ENCODE peak calls at places on chromosome 9, in five cellular contexts. Z is brain microvascular endothelial cell, K is foreskin fibroblast, U is GM23338, M is AG09309. C is an unnamed sample.

GRCh38 chr9:13049223-13049622 is 230.3 kb downstream of the MPDZ start:
- DNase-seq in M (no peak), U (peak), K (no peak), Z (no peak), C (no peak)

GRCh38 chr9:128899566-128900322 is 17.8 kb downstream of the LRRC8A start:
- DNase-seq in K (no peak), M (no peak), U (no peak), Z (no peak), C (no peak)

GRCh38 chr9:38388283-38389223 is 3.9 kb upstream of the ALDH1B1 start:
- DNase-seq in M (peak), Z (no peak), U (no peak), K (peak), C (no peak)

GRCh38 chr9:37486256-37486615 is 488 bp downstream of the POLR1E start:
- DNase-seq in Z (no peak), K (no peak), M (no peak), U (no peak), C (no peak)

GRCh38 chr9:89461302-89461701 is 36.6 kb downstream of the SEMA4D start:
- DNase-seq in M (no peak), U (no peak), K (peak), Z (peak), C (peak)

GRCh38 chr9:128943832-128944620 is 3.4 kb downstream of the DOLK start:
- DNase-seq in U (no peak), Z (no peak), M (no peak), K (no peak), C (no peak)

GRCh38 chr9:115220339-115221009 is 102.5 kb upstream of the TNC start:
- DNase-seq in M (no peak), U (no peak), K (no peak), Z (no peak), C (peak)

GRCh38 chr9:74645007-74645639 is 148.0 kb downstream of the RORB start:
- DNase-seq in M (no peak), Z (no peak), U (peak), K (no peak), C (no peak)

GRCh38 chr9:73219985-73220626 is 68.4 kb downstream of the ANXA1 start:
- DNase-seq in U (no peak), M (peak), K (peak), Z (peak), C (no peak)

GRCh38 chr9:111691686-111692329 is 30.4 kb downstream of the GNG10 start:
- DNase-seq in U (peak), Z (no peak), M (peak), K (peak), C (peak)

GRCh38 chr9:71762900-71763653 is 5.2 kb downstream of the CEMIP2 start:
- DNase-seq in M (peak), Z (peak), U (no peak), K (peak), C (no peak)

GRCh38 chr9:7938092-7938491 is 138.5 kb upstream of the DMAC1 start:
- DNase-seq in U (no peak), K (no peak), M (no peak), Z (no peak), C (no peak)

GRCh38 chr9:88476491-88477271 is 58.3 kb upstream of the NXNL2 start:
- DNase-seq in M (peak), Z (peak), K (peak), U (no peak), C (no peak)

GRCh38 chr9:26462213-26462612 is 430.4 kb downstream of the CAAP1 start:
- DNase-seq in U (peak), Z (no peak), M (no peak), K (no peak), C (no peak)

GRCh38 chr9:75932026-75932425 is 41.6 kb downstream of the PCSK5 start:
- DNase-seq in K (no peak), M (no peak), U (no peak), Z (no peak), C (no peak)

GRCh38 chr9:123460091-123460490 is 104.1 kb downstream of the CRB2 start:
- DNase-seq in U (no peak), M (peak), K (no peak), Z (no peak), C (no peak)

GRCh38 chr9:99560561-99560960 is 261.1 kb upstream of the NR4A3 start:
- DNase-seq in M (no peak), K (no peak), Z (no peak), U (no peak), C (no peak)

GRCh38 chr9:14542071-14542470 is 151.2 kb downstream of the ZDHHC21 start:
- DNase-seq in Z (no peak), U (no peak), M (no peak), K (no peak), C (no peak)

GRCh38 chr9:120532475-120532874 is 47.5 kb downstream of the CDK5RAP2 start:
- DNase-seq in Z (peak), U (no peak), K (peak), M (no peak), C (no peak)

GRCh38 chr9:133715295-133715865 is 22.8 kb downstream of the SARDH start:
- DNase-seq in K (no peak), Z (peak), M (no peak), U (no peak), C (no peak)

GRCh38 chr9:6214903-6215302 is 704 bp upstream of the IL33 start:
- DNase-seq in Z (no peak), U (no peak), M (no peak), K (no peak), C (no peak)

GRCh38 chr9:98930792-98931191 is 12.9 kb upstream of the COL15A1 start:
- DNase-seq in K (no peak), M (no peak), Z (no peak), U (no peak), C (no peak)

GRCh38 chr9:107274953-107275422 is 8.1 kb upstream of the RAD23B start:
- DNase-seq in M (peak), Z (peak), K (peak), U (no peak), C (peak)

GRCh38 chr9:122742003-122742402 is at the start of gene OR1L6:
- DNase-seq in Z (no peak), M (no peak), U (no peak), K (no peak), C (no peak)

GRCh38 chr9:119044801-119045200 is 324.4 kb downstream of the BRINP1 start:
- DNase-seq in U (no peak), Z (no peak), K (no peak), M (no peak), C (no peak)

GRCh38 chr9:82961504-82962125 is 101.3 kb downstream of the RASEF start:
- DNase-seq in M (peak), K (peak), U (peak), Z (peak), C (peak)

GRCh38 chr9:97176206-97176605 is 131.3 kb upstream of the CCDC180 start:
- DNase-seq in Z (no peak), U (no peak), K (no peak), M (no peak), C (no peak)

GRCh38 chr9:121612511-121612998 is 38.9 kb upstream of the DAB2IP start:
- DNase-seq in K (no peak), Z (no peak), M (no peak), U (no peak), C (no peak)

GRCh38 chr9:115930472-115930871 is 223.1 kb upstream of the PAPPA start:
- DNase-seq in M (no peak), K (no peak), U (no peak), Z (no peak), C (no peak)

GRCh38 chr9:98884849-98885248 is 58.9 kb upstream of the COL15A1 start:
- DNase-seq in M (no peak), Z (no peak), K (no peak), U (no peak), C (no peak)

GRCh38 chr9:19999491-20000057 is 210.7 kb upstream of the SLC24A2 start:
- DNase-seq in Z (peak), K (peak), U (no peak), M (peak), C (no peak)

GRCh38 chr9:73896061-73896460 is 601.1 kb upstream of the RORB start:
- DNase-seq in K (no peak), M (no peak), Z (no peak), U (no peak), C (no peak)

GRCh38 chr9:70218767-70219166 is 40.0 kb upstream of the SMC5 start:
- DNase-seq in U (no peak), M (peak), Z (no peak), K (peak), C (peak)

GRCh38 chr9:126719677-126720435 is 85.0 kb upstream of the ZBTB43 start:
- DNase-seq in M (no peak), K (no peak), U (peak), Z (peak), C (no peak)

GRCh38 chr9:131290767-131291370 is 1.3 kb downstream of the PLPP7 start:
- DNase-seq in Z (no peak), K (no peak), M (no peak), U (no peak), C (no peak)
- H3K4me3 ChIP-seq in Z (no peak), K (peak), M (peak), U (no peak), C (no peak)

GRCh38 chr9:132594412-132594811 is 12.0 kb downstream of the BARHL1 start:
- DNase-seq in Z (no peak), K (no peak), M (no peak), U (no peak), C (no peak)

GRCh38 chr9:132592451-132592850 is 10.0 kb downstream of the BARHL1 start:
- DNase-seq in Z (no peak), U (peak), K (no peak), M (no peak), C (no peak)

GRCh38 chr9:132595319-132595718 is 12.9 kb downstream of the BARHL1 start:
- DNase-seq in U (no peak), K (no peak), Z (no peak), M (no peak), C (no peak)

GRCh38 chr9:132597073-132597775 is 14.8 kb downstream of the BARHL1 start:
- DNase-seq in Z (peak), K (no peak), U (no peak), M (no peak), C (no peak)

GRCh38 chr9:132596200-132596599 is 13.8 kb downstream of the BARHL1 start:
- DNase-seq in U (no peak), Z (no peak), K (no peak), M (no peak), C (no peak)
- H3K4me3 ChIP-seq in U (no peak), Z (no peak), K (no peak), M (no peak), C (no peak)

GRCh38 chr9:94553029-94553938 is 1.6 kb upstream of the PCAT7 start:
- DNase-seq in M (no peak), Z (no peak), U (peak), K (no peak), C (no peak)

GRCh38 chr9:94554439-94555331 is at the start of gene PCAT7:
- DNase-seq in K (peak), U (peak), M (no peak), Z (peak), C (no peak)

GRCh38 chr9:94554078-94554438 is 825 bp upstream of the PCAT7 start:
- DNase-seq in M (no peak), Z (no peak), K (no peak), U (no peak), C (no peak)
- H3K4me3 ChIP-seq in M (no peak), Z (no peak), K (no peak), U (peak), C (no peak)

GRCh38 chr9:127720031-127720864 is 4.4 kb downstream of the TTC16 start:
- DNase-seq in Z (no peak), K (no peak), U (no peak), M (no peak), C (no peak)
- H3K4me3 ChIP-seq in Z (no peak), K (no peak), U (no peak), M (no peak), C (no peak)

GRCh38 chr9:2493106-2493505 is 128.5 kb upstream of the VLDLR start:
- DNase-seq in U (no peak), Z (no peak), K (peak), M (no peak), C (peak)
- H3K4me3 ChIP-seq in U (no peak), Z (no peak), K (no peak), M (no peak), C (no peak)

DNA sequence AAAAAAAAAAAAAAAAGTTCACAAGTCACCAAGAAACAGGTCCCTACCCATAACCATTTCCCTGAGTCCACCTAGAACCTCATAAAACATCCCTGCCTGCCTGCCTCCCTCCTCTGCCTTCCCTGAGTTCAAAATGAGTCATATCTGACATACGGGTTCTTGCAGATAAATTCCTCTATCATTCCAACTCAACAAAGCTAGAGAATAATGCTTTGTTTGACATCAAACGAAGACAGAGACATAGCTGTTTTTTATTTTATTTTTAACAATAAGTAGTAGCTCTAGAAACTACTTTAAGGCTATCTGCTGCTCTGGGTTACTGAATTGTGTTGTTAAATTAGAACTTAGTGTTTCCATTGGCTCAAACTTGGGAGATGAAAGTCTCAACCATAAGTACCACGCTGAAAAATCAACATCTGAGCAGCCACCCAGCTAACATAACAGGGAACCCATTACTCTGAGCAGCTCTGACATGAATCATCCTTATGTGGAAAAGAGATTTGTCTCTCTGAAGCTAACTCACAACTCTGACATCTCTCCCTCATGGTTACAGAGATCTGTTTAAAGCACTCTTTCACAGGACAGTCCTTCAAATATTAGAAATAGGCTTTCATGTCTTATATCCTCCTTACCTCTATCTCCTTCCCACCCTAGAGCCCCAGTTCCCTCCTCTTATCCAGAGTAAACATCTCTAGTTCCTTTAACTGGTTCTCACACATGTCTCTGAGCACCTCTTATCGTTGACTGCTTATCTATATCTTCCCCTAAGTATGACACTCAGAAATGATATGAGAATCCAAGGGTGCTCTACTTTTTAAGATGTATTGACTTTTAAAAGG is 12.1 kb downstream of the TMEM245 start:
- DNase-seq in U (no peak), Z (peak), K (peak), M (no peak), C (no peak)
- H3K4me3 ChIP-seq in U (no peak), Z (peak), K (no peak), M (peak), C (no peak)

GRCh38 chr9:91536211-91536691 is 112.6 kb upstream of the NFIL3 start:
- DNase-seq in M (no peak), U (no peak), K (peak), Z (peak), C (peak)
- H3K4me3 ChIP-seq in M (no peak), U (no peak), K (no peak), Z (no peak), C (no peak)

C was measured in AG04450.